ENCODE peak calls at places on chromosome X, in ten cellular contexts. J, B, T, V, I, P, Y, G, H and Z are unnamed samples.

GRCh38 chrX:18898517-18898916 is 85.4 kb downstream of the PHKA2 start:
- DNase-seq in H (no peak), P (no peak), T (no peak), Y (no peak), G (no peak), V (no peak), J (no peak), B (no peak), I (no peak), Z (no peak)

GRCh38 chrX:25810202-25810601 is 327.9 kb upstream of the MAGEB18 start:
- DNase-seq in T (no peak), H (no peak), J (no peak), G (no peak), B (no peak), I (no peak), P (no peak), Y (no peak), V (no peak), Z (no peak)

GRCh38 chrX:119573840-119574393 is 446 bp upstream of the UBE2A start:
- DNase-seq in V (no peak), Y (peak), G (no peak), H (peak), P (no peak), J (peak), B (peak), I (no peak), T (no peak), Z (peak)

GRCh38 chrX:38856670-38857069 is 55.4 kb downstream of the MID1IP1 start:
- DNase-seq in I (no peak), T (no peak), Y (no peak), V (no peak), J (no peak), P (no peak), H (no peak), G (no peak), B (no peak), Z (no peak)

GRCh38 chrX:9842541-9842940 is 56.3 kb downstream of the SHROOM2 start:
- DNase-seq in B (no peak), H (no peak), V (no peak), I (no peak), J (no peak), G (no peak), Y (no peak), T (no peak), P (no peak), Z (no peak)

GRCh38 chrX:68183612-68184214 is 249.6 kb downstream of the OPHN1 start:
- DNase-seq in Y (no peak), B (no peak), P (no peak), I (no peak), V (no peak), H (no peak), G (no peak), T (no peak), J (no peak), Z (no peak)

GRCh38 chrX:107451754-107452153 is 2.3 kb downstream of the FRMPD3 start:
- DNase-seq in Y (no peak), V (no peak), T (peak), G (no peak), I (no peak), P (no peak), H (no peak), J (no peak), B (no peak), Z (no peak)

GRCh38 chrX:146658379-146658778 is 151.2 kb upstream of the CXorf51B start:
- DNase-seq in J (no peak), H (no peak), V (no peak), G (no peak), B (no peak), T (no peak), I (no peak), Y (no peak), P (no peak), Z (no peak)

GRCh38 chrX:131704136-131704695 is 160.3 kb downstream of the OR13H1 start:
- DNase-seq in G (peak), B (no peak), P (peak), T (peak), J (peak), Y (peak), I (peak), V (peak), H (no peak), Z (no peak)

GRCh38 chrX:15761564-15762191 is 23.6 kb downstream of the CA5B start:
- DNase-seq in P (peak), T (peak), I (peak), G (no peak), B (peak), H (no peak), J (no peak), Y (no peak), V (peak), Z (no peak)

GRCh38 chrX:101388604-101389003 is 2.2 kb upstream of the RPL36A start:
- DNase-seq in J (no peak), H (no peak), V (no peak), Y (no peak), B (no peak), T (no peak), G (no peak), P (no peak), I (no peak), Z (no peak)

DNA sequence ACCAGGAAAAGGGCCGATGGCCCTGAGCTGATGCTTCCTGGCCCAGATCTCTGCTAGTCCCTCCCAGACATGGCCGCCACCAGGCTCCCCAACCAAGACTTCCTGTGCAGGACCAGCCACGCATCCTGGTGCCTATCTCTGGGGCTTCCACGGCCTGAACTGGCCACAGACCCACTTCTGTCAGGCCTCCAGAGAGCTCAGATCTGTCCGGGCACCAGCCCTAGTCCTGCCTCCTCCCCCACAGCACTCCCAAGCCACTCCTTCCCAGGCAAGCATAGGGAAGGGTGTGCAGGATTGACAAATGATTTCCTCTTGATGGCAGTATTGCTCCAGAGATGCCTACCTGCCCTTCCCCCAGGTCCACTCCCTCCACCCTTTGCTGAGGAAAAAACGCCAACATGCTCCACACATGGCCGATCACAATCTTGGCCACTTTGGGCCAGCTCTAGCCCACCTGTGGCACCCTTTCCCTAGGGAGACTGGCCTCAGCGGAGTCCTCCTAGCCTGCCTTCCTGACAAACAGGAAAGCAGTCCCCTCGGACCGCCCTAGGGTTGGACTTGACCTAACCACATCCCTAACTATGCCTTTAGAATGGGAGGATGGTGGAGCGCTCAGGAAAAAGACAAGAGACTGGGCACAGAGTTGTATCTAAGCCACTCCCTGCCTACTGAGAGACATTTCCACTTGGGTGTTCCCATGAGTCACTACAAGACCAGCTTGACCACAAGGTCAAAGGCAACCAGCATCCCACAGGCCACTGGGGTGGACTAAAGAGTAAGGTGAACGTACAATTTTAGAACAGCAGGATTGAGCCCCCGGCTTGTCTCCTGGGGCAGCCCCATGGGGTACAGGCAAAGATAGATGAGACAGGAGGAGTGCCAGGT is 277.5 kb upstream of the AGTR2 start:
- DNase-seq in I (peak), B (no peak), V (peak), T (peak), Y (peak), G (peak), J (peak), H (peak), P (peak), Z (peak)
- H3K27ac ChIP-seq in I (no peak), B (no peak), V (no peak), T (peak), Y (no peak), G (peak), J (no peak), H (peak), P (no peak), Z (peak)

GRCh38 chrX:153576961-153577360 is 22.0 kb downstream of the CCNQ start:
- DNase-seq in B (no peak), J (no peak), G (no peak), Y (no peak), H (no peak), V (no peak), P (no peak), I (no peak), T (no peak), Z (no peak)
- H3K27ac ChIP-seq in B (no peak), J (no peak), G (no peak), Y (no peak), H (no peak), V (no peak), P (no peak), I (no peak), T (peak), Z (no peak)

GRCh38 chrX:124534530-124534929 is 188.2 kb downstream of the SH2D1A start:
- DNase-seq in J (no peak), I (no peak), T (no peak), G (no peak), V (no peak), H (no peak), B (no peak), P (no peak), Y (no peak), Z (no peak)
- H3K27ac ChIP-seq in J (no peak), I (no peak), T (no peak), G (no peak), V (no peak), H (no peak), B (no peak), P (no peak), Y (no peak), Z (no peak)

GRCh38 chrX:41922125-41922521 is 1.2 kb downstream of the CASK start:
- DNase-seq in B (no peak), Y (no peak), P (no peak), T (peak), H (no peak), V (no peak), I (no peak), J (no peak), G (no peak), Z (peak)
- H3K27ac ChIP-seq in B (no peak), Y (peak), P (peak), T (no peak), H (peak), V (peak), I (peak), J (no peak), G (peak), Z (no peak)

DNA sequence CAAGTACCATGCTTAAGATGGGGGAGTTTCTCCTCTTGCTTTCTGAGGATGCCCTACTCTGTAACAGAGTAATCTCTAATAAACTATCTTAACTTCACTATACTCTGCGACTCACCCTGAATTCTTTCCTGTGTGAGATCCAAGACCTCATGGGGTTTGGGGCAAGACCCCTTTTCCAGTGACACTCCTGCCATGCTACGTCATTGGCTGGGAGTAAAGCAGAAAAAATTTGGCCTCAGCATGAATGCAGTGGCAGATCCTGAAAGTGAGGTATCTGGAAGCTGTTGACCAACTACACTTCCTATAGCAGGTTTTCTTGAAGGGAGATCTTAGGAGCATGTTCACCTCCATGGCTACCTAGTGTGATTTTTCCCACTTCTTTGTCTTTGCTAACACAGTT is 109.1 kb upstream of the MED14 start:
- DNase-seq in T (no peak), P (no peak), G (no peak), Y (no peak), H (no peak), B (no peak), V (no peak), I (no peak), J (no peak), Z (no peak)
- H3K27ac ChIP-seq in T (no peak), P (no peak), G (no peak), Y (no peak), H (no peak), B (no peak), V (no peak), I (no peak), J (no peak), Z (no peak)